ENCODE peak calls at places on chromosomes 4 and X, in four cellular contexts. Y is mesothelial cell of epicardium, S is PC-3, X is osteocyte. V is an unnamed sample.

GRCh38 chrX:545488-545887 is 85.1 kb upstream of the SHOX start:
- DNase-seq in Y (no peak), S (no peak), X (peak; percentile 76), V (no peak)

GRCh38 chr4:119286377-119287002 is 35.4 kb downstream of the FABP2 start:
- DNase-seq in S (peak; percentile 62), Y (no peak), X (no peak), V (no peak)

GRCh38 chr4:106369456-106370060 is 980 bp upstream of the GIMD1 start:
- DNase-seq in X (no peak), S (peak; percentile 73), Y (peak; percentile 49), V (no peak)

GRCh38 chrX:152897216-152898144 is at the start of gene ZNF185:
- DNase-seq in S (peak; percentile 76), X (no peak), Y (peak; percentile 78), V (no peak)

GRCh38 chrX:53474707-53475106 is 40.5 kb upstream of the HSD17B10 start:
- DNase-seq in X (no peak), S (no peak), Y (no peak), V (no peak)

GRCh38 chr4:105551968-105552746 is at the start of gene ARHGEF38:
- DNase-seq in X (no peak), Y (no peak), S (peak; percentile 89), V (no peak)

GRCh38 chr4:140252144-140252741 is 98.3 kb upstream of the MAML3 start:
- DNase-seq in S (peak; percentile 21), X (no peak), Y (no peak), V (no peak)

GRCh38 chrX:38332505-38332904 is 5.2 kb upstream of the RPGR start:
- DNase-seq in X (no peak), S (no peak), Y (no peak), V (no peak)

GRCh38 chr4:27094224-27094623 is 233.6 kb downstream of the STIM2 start:
- DNase-seq in S (no peak), X (no peak), Y (no peak), V (no peak)

GRCh38 chr4:188372856-188373255 is 233.6 kb downstream of the TRIML1 start:
- DNase-seq in X (no peak), Y (no peak), S (peak; percentile 8), V (no peak)

GRCh38 chr4:18578307-18578706 is 556.8 kb upstream of the LCORL start:
- DNase-seq in Y (no peak), S (no peak), X (no peak), V (no peak)

GRCh38 chr4:75142850-75143249 is 209.9 kb downstream of the PARM1 start:
- DNase-seq in S (peak; percentile 83), X (no peak), Y (no peak), V (no peak)

GRCh38 chr4:185127021-185127925 is 15.8 kb upstream of the SLC25A4 start:
- DNase-seq in X (no peak), Y (peak; percentile 49), S (no peak), V (peak; percentile 28)

GRCh38 chr4:89834486-89835209 is 2.3 kb downstream of the SNCA start:
- DNase-seq in X (no peak), Y (no peak), S (no peak), V (no peak)

GRCh38 chrX:41590641-41591040 is 98.1 kb upstream of the GPR34 start:
- DNase-seq in X (no peak), Y (no peak), S (no peak), V (no peak)

GRCh38 chr4:184288451-184289178 is 70.9 kb upstream of the ENPP6 start:
- DNase-seq in X (no peak), Y (no peak), S (no peak), V (no peak)

GRCh38 chr4:152257601-152258066 is 278.3 kb downstream of the FBXW7 start:
- DNase-seq in Y (no peak), X (no peak), S (peak; percentile 48), V (no peak)

GRCh38 chr4:111943796-111944203 is 201.5 kb upstream of the FAM241A start:
- DNase-seq in S (peak; percentile 47), Y (no peak), X (no peak), V (no peak)
- TF ChIP-seq CTCF in S (peak; percentile 62), Y (peak; percentile 40), X (peak; percentile 18), V (no peak)

DNA sequence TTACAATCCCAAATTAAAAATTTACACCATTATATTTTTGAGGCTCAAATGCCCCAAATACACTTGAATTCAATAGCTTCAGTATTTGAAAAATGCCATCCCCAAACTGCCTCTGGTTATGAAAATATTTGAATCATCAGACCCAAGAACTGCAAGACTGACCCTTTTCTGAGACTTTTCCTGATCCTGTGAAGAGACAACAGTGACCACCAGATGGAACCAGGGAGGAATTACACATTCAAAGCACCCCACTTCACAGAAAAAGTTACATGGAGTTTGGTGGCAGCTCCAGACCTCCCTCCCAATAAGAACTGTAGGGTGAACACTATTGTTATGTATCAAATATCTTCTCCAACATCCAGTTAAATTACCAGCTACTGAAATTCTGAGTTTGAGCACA is 44.0 kb upstream of the SCD5 start:
- DNase-seq in Y (no peak), X (no peak), S (no peak), V (no peak)
- TF ChIP-seq CTCF in Y (no peak), X (peak; percentile 46), S (peak; percentile 44), V (no peak)

GRCh38 chr4:161254375-161254774 is 909.4 kb downstream of the FSTL5 start:
- DNase-seq in S (peak; percentile 35), Y (no peak), X (no peak), V (no peak)
- TF ChIP-seq CTCF in S (peak; percentile 54), Y (no peak), X (no peak), V (no peak)

DNA sequence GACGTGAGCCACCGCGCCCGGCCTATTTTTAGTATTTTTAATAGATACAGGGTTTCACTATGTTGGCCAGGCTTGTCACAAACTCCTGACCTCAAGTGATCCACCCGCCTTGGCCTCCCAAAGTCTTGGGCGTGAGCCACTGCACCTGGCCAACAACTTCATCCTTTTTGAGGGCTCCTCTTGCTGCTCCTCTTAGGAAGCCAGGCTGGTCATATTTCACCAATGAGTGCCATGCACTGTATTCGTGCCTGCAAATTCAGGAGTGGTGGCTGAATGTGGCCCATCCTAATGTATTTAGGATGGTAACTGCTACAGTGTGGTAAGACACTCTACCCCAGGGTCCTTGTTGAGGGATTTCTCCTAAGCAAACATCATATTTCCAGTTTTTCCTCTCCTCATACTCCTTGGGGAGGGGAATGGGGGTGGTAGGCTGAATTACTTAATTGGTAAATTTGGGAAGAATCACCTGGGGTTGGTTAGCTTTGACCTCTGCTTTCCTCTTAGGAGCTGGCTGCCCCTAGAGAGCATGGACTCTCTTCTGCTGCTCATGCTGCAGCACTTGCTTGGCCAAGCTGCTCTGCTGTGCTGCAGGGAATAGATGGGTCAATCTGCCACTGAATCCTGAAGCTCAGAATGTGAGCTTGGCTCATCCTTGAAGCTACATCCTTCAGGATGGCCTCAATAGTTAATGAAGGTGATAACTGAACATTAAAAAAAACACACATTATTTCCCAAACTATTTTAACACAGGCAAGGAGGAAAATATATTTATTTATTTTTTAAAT is 167.4 kb downstream of the HS3ST1 start:
- DNase-seq in Y (no peak), S (no peak), X (no peak), V (no peak)
- TF ChIP-seq CTCF in Y (no peak), S (no peak), X (no peak), V (no peak)

GRCh38 chrX:39839371-39839770 is 258.4 kb downstream of the BCOR start:
- DNase-seq in S (no peak), X (no peak), Y (no peak), V (no peak)
- TF ChIP-seq CTCF in S (peak; percentile 27), X (no peak), Y (no peak), V (no peak)

DNA sequence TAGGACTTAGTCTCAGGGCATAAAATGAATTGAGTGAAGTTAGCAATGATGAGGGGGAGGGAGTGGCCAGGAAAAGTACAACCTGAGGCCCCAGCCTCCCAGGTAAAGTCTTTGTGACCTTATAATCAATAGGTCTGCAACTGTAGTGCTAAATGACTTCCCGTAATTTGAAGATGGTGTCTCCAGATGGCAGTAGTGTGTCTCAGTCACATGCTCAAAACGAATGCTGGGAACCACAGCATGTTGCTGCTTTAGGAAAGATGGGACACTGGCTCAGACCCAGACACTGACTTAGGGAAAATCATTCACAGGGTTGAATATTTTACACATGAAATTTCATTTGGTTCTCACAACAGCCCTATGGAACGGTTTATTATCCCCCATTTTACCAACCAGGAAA is 10.3 kb downstream of the SRPX2 start:
- DNase-seq in Y (no peak), X (no peak), S (peak; percentile 53), V (no peak)
- TF ChIP-seq CTCF in Y (no peak), X (peak; percentile 34), S (peak; percentile 51), V (no peak)

DNA sequence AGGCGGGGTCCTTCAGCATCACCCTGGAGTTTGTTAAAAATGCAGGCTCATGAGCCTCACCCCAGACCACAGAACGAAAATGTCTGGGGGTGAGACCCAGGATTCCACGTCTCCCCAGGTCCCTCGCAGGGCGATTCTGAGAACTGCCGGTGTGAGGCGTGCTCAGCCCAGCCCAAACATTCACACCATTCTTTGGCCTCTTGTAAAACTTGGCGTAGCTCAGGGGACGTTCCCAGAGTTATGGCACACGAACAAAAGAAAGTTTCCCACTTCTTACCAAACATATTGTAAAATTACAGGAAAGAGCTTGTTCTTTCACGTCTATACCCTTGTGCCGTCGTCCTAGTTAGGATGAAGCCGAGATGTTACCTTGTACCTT is 12.9 kb downstream of the CD99 start:
- DNase-seq in Y (no peak), S (no peak), X (no peak), V (no peak)
- TF ChIP-seq CTCF in Y (no peak), S (no peak), X (no peak), V (no peak)

GRCh38 chrX:24566233-24566632 is 80.9 kb downstream of the PCYT1B start:
- DNase-seq in S (no peak), Y (no peak), X (no peak), V (no peak)

GRCh38 chrX:24563291-24564010 is 83.7 kb downstream of the PCYT1B start:
- DNase-seq in S (no peak), Y (no peak), X (no peak), V (no peak)

GRCh38 chrX:24561121-24561520 is 86.0 kb downstream of the PCYT1B start:
- DNase-seq in Y (no peak), S (peak; percentile 52), X (no peak), V (no peak)
- TF ChIP-seq CTCF in Y (no peak), S (peak; percentile 55), X (peak; percentile 13), V (no peak)

DNA sequence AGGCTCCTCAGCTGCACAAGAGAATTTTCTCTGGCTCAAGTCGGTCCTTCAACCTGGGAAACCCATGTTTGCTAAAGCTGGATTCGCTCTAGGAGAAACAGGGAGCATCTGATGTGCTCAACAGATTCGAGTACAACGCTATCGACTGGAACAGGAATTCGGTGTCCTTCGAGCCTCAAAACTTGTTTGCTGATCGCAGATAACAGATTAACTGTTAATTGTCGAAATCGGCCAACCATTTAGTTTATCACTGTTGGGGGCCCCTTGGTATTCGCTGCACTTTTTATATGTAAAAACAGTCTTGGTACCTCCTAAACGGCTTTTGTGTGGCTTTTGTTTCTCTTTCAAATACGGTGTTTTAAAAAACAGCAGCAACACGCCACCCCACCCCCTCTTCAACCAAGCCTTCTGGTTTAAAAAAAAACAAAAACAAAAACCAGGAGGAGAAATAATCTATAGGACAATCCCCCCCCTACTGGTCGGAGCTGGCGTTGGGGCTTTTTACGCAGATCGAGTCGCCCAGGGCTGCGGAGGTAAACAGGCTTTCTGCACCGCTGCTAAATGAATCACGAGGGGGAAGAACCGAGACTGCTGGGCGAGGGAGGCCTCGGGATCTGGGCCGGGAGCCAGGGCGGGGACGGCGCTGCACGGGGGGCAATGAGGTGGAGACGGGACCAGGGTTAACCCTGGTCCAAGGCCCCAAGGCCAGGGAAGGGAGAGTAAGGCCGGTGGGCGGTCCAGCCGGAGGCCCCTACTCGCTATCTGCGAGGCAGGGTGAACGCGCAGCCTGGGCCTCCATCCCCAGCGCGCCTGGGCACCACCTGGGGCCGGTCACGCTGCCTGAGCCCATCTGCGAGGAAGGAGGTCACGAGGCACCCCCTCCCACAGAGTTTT is 71.7 kb upstream of the BCOR start:
- DNase-seq in Y (peak; percentile 71), S (peak; percentile 85), X (peak; percentile 89), V (peak; percentile 63)
- TF ChIP-seq CTCF in Y (peak; percentile 61), S (peak; percentile 71), X (peak; percentile 63), V (no peak)

V was measured in activated B cell treated with CpG ODN at 0.5 μM for 24 hours.